ENCODE peak calls at places on chromosome 19, in seven cellular contexts. V, A, S, F, O, H and I are unnamed samples.
A peak's percentile ranks its signal among the peaks of the same experiment; 100 is the strongest.

GRCh38 chr19:4229179-4229931 is at the start of gene EBI3:
- DNase-seq in V (no peak), A (no peak), S (no peak), F (peak; percentile 35), O (peak; percentile 81), H (no peak), I (peak; percentile 37)

GRCh38 chr19:7013678-7014077 is 7.6 kb downstream of the MBD3L2B start:
- DNase-seq in V (no peak), A (no peak), S (no peak), F (no peak), O (no peak), H (no peak), I (no peak)

GRCh38 chr19:58351996-58352755 is 1.1 kb downstream of the A1BG start:
- DNase-seq in V (no peak), A (no peak), S (no peak), F (no peak), O (no peak), H (no peak), I (no peak)

GRCh38 chr19:794989-795658 is 2.1 kb upstream of the PTBP1 start:
- DNase-seq in V (no peak), A (no peak), S (no peak), F (no peak), O (no peak), H (no peak), I (no peak)

GRCh38 chr19:364496-365287 is 20.1 kb upstream of the MIER2 start:
- DNase-seq in V (no peak), A (no peak), S (peak; percentile 47), F (no peak), O (no peak), H (no peak), I (no peak)

GRCh38 chr19:49713236-49713845 is 22.4 kb downstream of the CPT1C start:
- DNase-seq in V (no peak), A (no peak), S (no peak), F (no peak), O (no peak), H (no peak), I (peak; percentile 67)

GRCh38 chr19:30539315-30539714 is 167.1 kb downstream of the ZNF536 start:
- DNase-seq in V (no peak), A (no peak), S (no peak), F (no peak), O (no peak), H (no peak), I (no peak)

GRCh38 chr19:38617764-38618589 is at the start of gene MAP4K1:
- DNase-seq in V (no peak), A (no peak), S (peak; percentile 67), F (no peak), O (peak; percentile 82), H (no peak), I (peak; percentile 44)